ENCODE peak calls at places on chromosomes 1 and 21, in four cellular contexts. W is Peyer's patch, X is SJSA1, O is tibial artery. K is an unnamed sample.

GRCh38 chr1:156892190-156893047 is 1.1 kb upstream of the PEAR1 start:
- DNase-seq in W (peak), X (peak), O (peak), K (peak)

GRCh38 chr1:92444351-92444750 is 42.4 kb downstream of the GFI1 start:
- DNase-seq in W (no peak), X (no peak), O (no peak), K (no peak)

GRCh38 chr1:62841587-62842169 is 57.7 kb downstream of the ATG4C start:
- DNase-seq in W (no peak), X (no peak), O (no peak), K (no peak)

GRCh38 chr1:203177471-203178039 is 1.9 kb upstream of the MYBPH start:
- DNase-seq in W (no peak), X (peak), O (no peak), K (no peak)

GRCh38 chr21:40615503-40616376 is 231.2 kb downstream of the DSCAM start:
- DNase-seq in W (no peak), X (no peak), O (no peak), K (no peak)

GRCh38 chr1:7433896-7434295 is 337.2 kb upstream of the VAMP3 start:
- DNase-seq in W (no peak), X (no peak), O (no peak), K (no peak)

GRCh38 chr21:46002841-46003574 is 21.4 kb downstream of the COL6A1 start:
- DNase-seq in W (no peak), X (peak), O (no peak), K (no peak)

GRCh38 chr1:85343612-85344255 is 67.3 kb upstream of the BCL10 start:
- DNase-seq in W (no peak), X (no peak), O (no peak), K (no peak)

GRCh38 chr1:115219937-115220336 is 118.1 kb downstream of the NGF start:
- DNase-seq in W (no peak), X (no peak), O (peak), K (no peak)

GRCh38 chr1:237138551-237138950 is 96.6 kb downstream of the RYR2 start:
- DNase-seq in W (no peak), X (no peak), O (no peak), K (no peak)

GRCh38 chr1:97820470-97821188 is 100.2 kb downstream of the DPYD start:
- DNase-seq in W (no peak), X (no peak), O (no peak), K (no peak)

GRCh38 chr1:37107153-37107552 is 72.8 kb upstream of the GRIK3 start:
- DNase-seq in W (no peak), X (no peak), O (no peak), K (no peak)

GRCh38 chr1:219917851-219918466 is 10.4 kb downstream of the SLC30A10 start:
- DNase-seq in W (no peak), X (no peak), O (no peak), K (no peak)

GRCh38 chr1:244011251-244011650 is 39.8 kb upstream of the ZBTB18 start:
- DNase-seq in W (no peak), X (no peak), O (no peak), K (no peak)